ENCODE peak calls at places on chromosomes 16 and 17, in ten cellular contexts. J is EH; R is adrenal gland; K is CD4-positive, CD25-positive, alpha-beta regulatory T cell; A is activated effector memory CD4-positive, alpha-beta T cell treated with anti-CD3 and anti-CD28 coated beads, Interleukin-2, amount 50 U/mL, for 16 hours; T is HT1080; G is progenitor cell of endocrine pancreas; U is stimulated activated CD4-positive, alpha-beta T cell treated with anti-CD3 and anti-CD28 coated beads, Interleukin-1b, Interleukin-23, amount 100 ng/mL, for 4 hours; I is T-cell; F is cardiac muscle cell. D is an unnamed sample.

GRCh38 chr17:33284022-33284421 is 9.1 kb downstream of the ASIC2 start:
- DNase-seq in J (peak; percentile 83), R (peak; percentile 64), K (no peak), A (no peak), T (peak; percentile 26), G (no peak), U (no peak), I (no peak), F (no peak), D (peak; percentile 93)

GRCh38 chr16:82183004-82183397 is 13.0 kb upstream of the MPHOSPH6 start:
- DNase-seq in J (no peak), R (no peak), K (no peak), A (no peak), T (no peak), G (no peak), U (no peak), I (no peak), F (no peak), D (no peak)

GRCh38 chr16:88355389-88356123 is 27.2 kb upstream of the ZNF469 start:
- DNase-seq in J (no peak), R (no peak), K (no peak), A (no peak), T (no peak), G (no peak), U (no peak), I (no peak), F (no peak), D (no peak)

GRCh38 chr17:35255316-35255715 is 12.4 kb downstream of the SLFN5 start:
- DNase-seq in J (no peak), R (no peak), K (no peak), A (no peak), T (no peak), G (no peak), U (no peak), I (no peak), F (no peak), D (no peak)

GRCh38 chr17:82272495-82273326 is 789 bp downstream of the CSNK1D start:
- DNase-seq in J (peak; percentile 9), R (peak; percentile 56), K (peak; percentile 38), A (peak; percentile 75), T (no peak), G (peak; percentile 39), U (peak; percentile 18), I (no peak), F (peak; percentile 23), D (no peak)

GRCh38 chr16:30697264-30698138 is 1.5 kb upstream of the SRCAP start:
- DNase-seq in J (peak; percentile 6), R (no peak), K (no peak), A (no peak), T (no peak), G (no peak), U (no peak), I (no peak), F (peak; percentile 97), D (no peak)

GRCh38 chr17:73974536-73974935 is 228.9 kb upstream of the RPL38 start:
- DNase-seq in J (no peak), R (no peak), K (no peak), A (no peak), T (no peak), G (no peak), U (no peak), I (no peak), F (no peak), D (no peak)

GRCh38 chr17:33021731-33022408 is 30.2 kb downstream of the SPACA3 start:
- DNase-seq in J (no peak), R (no peak), K (no peak), A (no peak), T (no peak), G (no peak), U (no peak), I (no peak), F (peak; percentile 4), D (no peak)

GRCh38 chr17:42817866-42818265 is 6.2 kb downstream of the BECN1 start:
- DNase-seq in J (peak; percentile 68), R (no peak), K (no peak), A (no peak), T (peak; percentile 74), G (no peak), U (no peak), I (no peak), F (no peak), D (peak; percentile 79)

GRCh38 chr16:89581861-89582563 is 6.5 kb downstream of the CPNE7 start:
- DNase-seq in J (peak; percentile 77), R (no peak), K (no peak), A (no peak), T (no peak), G (no peak), U (no peak), I (no peak), F (no peak), D (peak; percentile 58)

GRCh38 chr16:3879887-3880564 is 487 bp downstream of the CREBBP start:
- DNase-seq in J (peak; percentile 75), R (peak; percentile 72), K (peak; percentile 68), A (peak; percentile 90), T (no peak), G (peak; percentile 44), U (peak; percentile 64), I (peak; percentile 60), F (peak; percentile 84), D (peak; percentile 71)

GRCh38 chr16:16120382-16121184 is 102.7 kb downstream of the ABCC6 start:
- DNase-seq in J (no peak), R (peak; percentile 39), K (no peak), A (no peak), T (no peak), G (no peak), U (no peak), I (no peak), F (no peak), D (no peak)

GRCh38 chr16:4376126-4376819 is 4.6 kb downstream of the VASN start:
- DNase-seq in J (peak; percentile 92), R (peak; percentile 93), K (no peak), A (no peak), T (no peak), G (no peak), U (no peak), I (no peak), F (no peak), D (no peak)

GRCh38 chr17:80979547-80980378 is 11.9 kb upstream of the CHMP6 start:
- DNase-seq in J (no peak), R (no peak), K (no peak), A (no peak), T (no peak), G (no peak), U (no peak), I (no peak), F (no peak), D (no peak)

GRCh38 chr17:76844846-76845245 is 23.4 kb upstream of the MGAT5B start:
- DNase-seq in J (peak; percentile 7), R (no peak), K (no peak), A (no peak), T (no peak), G (no peak), U (no peak), I (no peak), F (no peak), D (no peak)

GRCh38 chr17:80526116-80526910 is 18.3 kb upstream of the RPTOR start:
- DNase-seq in J (no peak), R (no peak), K (no peak), A (no peak), T (no peak), G (no peak), U (no peak), I (no peak), F (no peak), D (no peak)

GRCh38 chr17:60445144-60445543 is 22.9 kb downstream of the CHCT1 start:
- DNase-seq in J (peak; percentile 27), R (no peak), K (no peak), A (no peak), T (no peak), G (no peak), U (no peak), I (no peak), F (no peak), D (no peak)

GRCh38 chr16:4240624-4241023 is 1.3 kb downstream of the SRL start:
- DNase-seq in J (no peak), R (no peak), K (no peak), A (no peak), T (no peak), G (no peak), U (no peak), I (no peak), F (peak; percentile 91), D (no peak)